ENCODE peak calls at places on chromosome 19, in seven cellular contexts. I is transverse colon, Z is SJSA1, Q is upper lobe of right lung, G is brain microvascular endothelial cell, K is body of pancreas, T is colonic mucosa. P is an unnamed sample.

GRCh38 chr19:36203293-36203692 is 11.2 kb downstream of the ZNF565 start:
- DNase-seq in I (no peak), Z (no peak), Q (no peak), G (no peak), K (no peak), T (no peak), P (no peak)

GRCh38 chr19:7788933-7789323 is 25.9 kb downstream of the CLEC4M start:
- DNase-seq in I (no peak), Z (no peak), Q (no peak), G (no peak), K (no peak), T (no peak), P (no peak)

GRCh38 chr19:50812474-50812873 is 11.1 kb downstream of the KLK1 start:
- DNase-seq in I (no peak), Z (no peak), Q (no peak), G (no peak), K (no peak), T (no peak), P (no peak)

GRCh38 chr19:46210634-46211033 is 18.9 kb upstream of the IGFL1 start:
- DNase-seq in I (no peak), Z (no peak), Q (no peak), G (no peak), K (no peak), T (no peak), P (no peak)

GRCh38 chr19:28500982-28501633 is 711.8 kb downstream of the UQCRFS1 start:
- DNase-seq in I (no peak), Z (no peak), Q (no peak), G (no peak), K (no peak), T (no peak), P (no peak)

GRCh38 chr19:1219786-1220451 is 14.3 kb downstream of the STK11 start:
- DNase-seq in I (no peak), Z (no peak), Q (no peak), G (no peak), K (no peak), T (no peak), P (no peak)

GRCh38 chr19:35272954-35273649 is 4.3 kb downstream of the USF2 start:
- DNase-seq in I (no peak), Z (no peak), Q (no peak), G (no peak), K (no peak), T (no peak), P (no peak)

GRCh38 chr19:40163541-40164129 is 27.6 kb upstream of the MAP3K10 start:
- DNase-seq in I (no peak), Z (no peak), Q (no peak), G (no peak), K (no peak), T (no peak), P (no peak)

GRCh38 chr19:4700573-4700970 is 23.1 kb downstream of the DPP9 start:
- DNase-seq in I (no peak), Z (no peak), Q (no peak), G (no peak), K (no peak), T (no peak), P (no peak)

GRCh38 chr19:35409191-35409590 is 38.3 kb downstream of the GPR42 start:
- DNase-seq in I (no peak), Z (no peak), Q (no peak), G (no peak), K (no peak), T (no peak), P (no peak)

GRCh38 chr19:1325568-1326294 is 40.1 kb downstream of the EFNA2 start:
- DNase-seq in I (no peak), Z (no peak), Q (no peak), G (no peak), K (peak), T (no peak), P (no peak)

GRCh38 chr19:46821512-46822359 is 28.9 kb downstream of the AP2S1 start:
- DNase-seq in I (peak), Z (no peak), Q (peak), G (no peak), K (no peak), T (peak), P (no peak)

GRCh38 chr19:10870501-10870954 is 825 bp upstream of the CARM1 start:
- DNase-seq in I (no peak), Z (no peak), Q (no peak), G (no peak), K (no peak), T (no peak), P (no peak)

GRCh38 chr19:10871711-10872550 is 578 bp downstream of the CARM1 start:
- DNase-seq in I (peak), Z (no peak), Q (peak), G (no peak), K (peak), T (peak), P (no peak)

GRCh38 chr19:10870955-10871603 is at the start of gene CARM1:
- DNase-seq in I (peak), Z (peak), Q (peak), G (peak), K (peak), T (peak), P (peak)

GRCh38 chr19:10866495-10866894 is 4.9 kb upstream of the CARM1 start:
- DNase-seq in I (no peak), Z (no peak), Q (no peak), G (no peak), K (no peak), T (no peak), P (no peak)

DNA sequence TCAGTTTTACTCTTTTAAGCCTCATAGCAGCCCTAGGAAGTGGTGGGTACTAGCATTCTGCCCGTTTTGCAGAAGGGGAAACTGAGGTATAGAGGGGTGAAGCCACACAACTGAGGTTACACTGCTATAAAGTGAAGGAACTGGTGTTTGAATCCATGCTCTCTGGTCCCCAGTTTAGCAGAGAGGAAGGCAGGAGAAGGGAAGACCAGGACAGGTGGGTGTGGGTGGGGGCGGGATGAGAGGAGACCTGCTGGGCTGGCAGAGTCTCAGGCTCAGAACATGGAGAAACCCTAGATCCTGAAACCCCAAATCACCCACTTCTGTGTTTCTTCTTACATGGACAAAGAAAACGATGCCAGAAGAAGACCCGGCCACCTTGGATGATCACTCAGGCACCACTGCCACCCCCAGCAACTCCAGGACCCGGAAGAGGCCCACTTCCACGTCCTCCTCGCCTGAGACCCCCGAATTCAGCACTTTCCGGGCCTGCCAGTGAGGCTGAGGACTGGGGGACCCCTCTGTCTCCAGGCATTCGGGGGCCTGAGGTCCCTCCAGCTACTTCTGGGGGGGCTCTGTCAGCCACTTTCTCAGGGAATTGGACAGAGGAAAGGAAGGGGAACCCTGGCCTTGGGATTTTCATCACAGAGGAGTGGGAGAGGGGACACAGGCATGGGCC is 2.3 kb upstream of the CARM1 start:
- DNase-seq in I (no peak), Z (no peak), Q (no peak), G (no peak), K (no peak), T (no peak), P (no peak)
- H3K27ac ChIP-seq in I (no peak), Z (no peak), Q (no peak), G (no peak), K (no peak), T (no peak), P (no peak)

DNA sequence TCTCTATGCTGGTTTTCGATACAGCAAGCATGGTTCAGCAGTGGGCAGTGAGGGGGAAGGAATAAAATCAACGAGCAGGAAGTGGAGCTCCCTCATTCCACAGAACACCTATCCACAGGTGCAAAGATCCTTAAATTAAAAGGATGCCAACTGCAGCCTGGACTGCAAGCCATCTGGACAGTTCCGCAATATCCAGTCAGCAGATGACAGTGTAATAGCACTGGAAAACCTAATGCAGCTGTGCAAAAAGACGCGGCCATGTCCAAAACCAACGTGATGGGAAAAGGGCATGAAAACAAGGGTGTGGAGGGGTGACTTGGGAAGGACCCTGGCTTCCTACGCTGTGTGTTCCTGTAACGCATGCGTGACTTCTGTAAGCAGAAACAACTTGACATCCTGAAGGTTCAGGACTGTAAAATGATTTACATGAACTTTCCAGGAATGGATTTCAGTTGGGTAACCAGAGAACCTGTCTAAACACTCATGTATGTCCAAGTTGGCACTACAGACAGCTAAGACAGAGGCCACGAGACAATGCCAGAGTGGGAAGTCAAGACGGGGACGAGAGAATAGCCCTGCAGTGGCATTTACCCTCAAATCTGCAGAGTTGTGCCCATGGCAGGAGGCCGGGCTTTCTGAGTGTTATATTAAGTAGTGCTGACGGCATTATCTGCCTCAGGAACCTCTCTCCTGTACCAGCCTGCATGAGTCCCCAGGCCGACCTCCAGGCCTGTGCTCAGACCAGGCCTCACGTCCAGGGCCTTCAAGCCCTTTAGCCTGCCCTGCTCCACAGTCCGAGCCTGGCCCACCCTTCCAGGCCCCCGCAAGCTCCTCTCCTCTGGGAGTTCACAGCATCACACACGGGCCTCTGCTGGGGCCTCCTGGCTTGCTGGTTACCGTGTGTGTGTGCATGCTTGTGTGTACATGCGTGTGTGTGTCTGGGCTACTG is 26.5 kb downstream of the CAPS start:
- DNase-seq in I (no peak), Z (no peak), Q (no peak), G (no peak), K (no peak), T (no peak), P (no peak)
- H3K4me3 ChIP-seq in I (no peak), Z (no peak), Q (no peak), G (no peak), K (no peak), T (no peak), P (no peak)

GRCh38 chr19:2524840-2525723 is 49.2 kb downstream of the GADD45B start:
- DNase-seq in I (no peak), Z (peak), Q (no peak), G (peak), K (no peak), T (no peak), P (no peak)
- H3K27ac ChIP-seq in I (no peak), Z (peak), Q (no peak), G (peak), K (no peak), T (no peak), P (peak)

GRCh38 chr19:32337176-32337808 is 8.1 kb upstream of the ZNF507 start:
- DNase-seq in I (no peak), Z (no peak), Q (no peak), G (no peak), K (no peak), T (no peak), P (no peak)

GRCh38 chr19:32333227-32333626 is 12.2 kb upstream of the ZNF507 start:
- DNase-seq in I (no peak), Z (no peak), Q (no peak), G (no peak), K (no peak), T (no peak), P (no peak)

GRCh38 chr19:32339988-32340874 is 5.2 kb upstream of the ZNF507 start:
- DNase-seq in I (peak), Z (peak), Q (peak), G (peak), K (peak), T (peak), P (no peak)

DNA sequence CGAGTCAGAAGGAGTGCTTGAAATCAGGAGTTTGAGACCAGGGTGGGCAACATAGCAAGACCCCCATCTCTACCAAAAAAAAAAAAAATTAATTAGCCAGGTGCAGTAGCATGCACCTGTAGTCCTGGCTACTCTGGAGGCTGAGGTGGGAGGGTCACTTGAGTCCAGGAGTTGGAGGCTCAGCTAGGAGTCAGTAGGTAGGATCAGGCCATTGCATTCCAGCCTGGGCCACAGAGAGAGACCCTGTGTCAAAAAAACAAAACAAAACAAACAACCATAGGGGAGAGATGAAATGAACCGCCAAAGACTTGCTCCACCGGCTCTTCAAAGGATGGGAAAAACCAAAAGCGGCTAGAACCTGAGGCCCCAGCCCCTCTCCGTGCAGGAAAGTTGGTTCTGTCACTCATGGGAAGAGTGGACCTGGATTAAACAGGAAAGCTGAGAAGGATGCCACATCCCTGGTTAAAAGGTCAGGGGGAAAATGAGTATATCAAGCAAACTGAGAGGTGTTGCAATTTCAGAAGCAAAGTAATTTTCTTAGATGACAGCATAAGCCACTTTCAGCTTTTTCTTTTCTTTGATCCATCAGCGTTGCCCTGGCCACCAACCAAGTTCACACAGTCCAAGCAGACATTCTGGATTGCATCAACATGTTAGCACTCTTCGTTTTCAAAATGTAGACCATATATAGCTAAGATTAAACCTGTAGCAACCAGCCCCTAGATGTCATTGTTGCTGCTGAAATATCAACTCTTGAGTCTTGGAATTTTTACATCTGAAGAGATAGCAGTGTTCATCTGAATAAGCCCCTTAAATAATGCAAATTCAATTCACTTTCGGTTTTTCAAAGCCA is 8.9 kb upstream of the ZNF507 start:
- DNase-seq in I (no peak), Z (no peak), Q (no peak), G (peak), K (no peak), T (no peak), P (no peak)
- H3K4me3 ChIP-seq in I (no peak), Z (no peak), Q (peak), G (no peak), K (no peak), T (no peak), P (peak)

DNA sequence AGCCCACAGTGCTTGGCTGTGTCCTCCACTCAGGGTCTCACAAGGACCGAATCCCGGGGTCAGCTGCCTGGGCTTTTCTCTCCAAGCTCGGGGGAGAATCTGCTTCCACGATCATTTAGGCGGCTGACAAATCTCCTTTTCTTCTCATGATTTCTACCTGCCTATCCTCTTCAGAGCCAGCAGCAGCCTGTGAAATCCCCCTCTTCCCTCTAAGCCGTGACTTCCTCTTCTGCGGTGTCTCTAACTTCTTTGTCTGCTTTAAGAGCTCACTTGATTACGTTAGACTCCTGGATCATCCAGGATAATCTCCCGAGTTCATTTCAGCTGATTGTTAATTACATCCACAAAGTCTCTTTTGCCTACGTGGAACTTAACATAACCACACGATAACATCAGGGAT is 22.5 kb upstream of the ZNF845 start:
- DNase-seq in I (no peak), Z (no peak), Q (no peak), G (no peak), K (no peak), T (no peak), P (no peak)
- H3K27ac ChIP-seq in I (no peak), Z (no peak), Q (no peak), G (no peak), K (no peak), T (no peak), P (no peak)

GRCh38 chr19:41928754-41929535 is 696 bp upstream of the ERFL start:
- DNase-seq in I (peak), Z (no peak), Q (no peak), G (no peak), K (peak), T (peak), P (no peak)
- H3K4me3 ChIP-seq in I (peak), Z (no peak), Q (peak), G (peak), K (peak), T (peak), P (peak)

GRCh38 chr19:41376998-41377365 is 649 bp downstream of the TMEM91 start:
- DNase-seq in I (no peak), Z (no peak), Q (peak), G (no peak), K (peak), T (no peak), P (no peak)

GRCh38 chr19:41373993-41374392 is 2.3 kb upstream of the TMEM91 start:
- DNase-seq in I (peak), Z (peak), Q (peak), G (peak), K (peak), T (peak), P (peak)

GRCh38 chr19:41376241-41376997 is at the start of gene TMEM91:
- DNase-seq in I (peak), Z (no peak), Q (peak), G (peak), K (peak), T (peak), P (no peak)

DNA sequence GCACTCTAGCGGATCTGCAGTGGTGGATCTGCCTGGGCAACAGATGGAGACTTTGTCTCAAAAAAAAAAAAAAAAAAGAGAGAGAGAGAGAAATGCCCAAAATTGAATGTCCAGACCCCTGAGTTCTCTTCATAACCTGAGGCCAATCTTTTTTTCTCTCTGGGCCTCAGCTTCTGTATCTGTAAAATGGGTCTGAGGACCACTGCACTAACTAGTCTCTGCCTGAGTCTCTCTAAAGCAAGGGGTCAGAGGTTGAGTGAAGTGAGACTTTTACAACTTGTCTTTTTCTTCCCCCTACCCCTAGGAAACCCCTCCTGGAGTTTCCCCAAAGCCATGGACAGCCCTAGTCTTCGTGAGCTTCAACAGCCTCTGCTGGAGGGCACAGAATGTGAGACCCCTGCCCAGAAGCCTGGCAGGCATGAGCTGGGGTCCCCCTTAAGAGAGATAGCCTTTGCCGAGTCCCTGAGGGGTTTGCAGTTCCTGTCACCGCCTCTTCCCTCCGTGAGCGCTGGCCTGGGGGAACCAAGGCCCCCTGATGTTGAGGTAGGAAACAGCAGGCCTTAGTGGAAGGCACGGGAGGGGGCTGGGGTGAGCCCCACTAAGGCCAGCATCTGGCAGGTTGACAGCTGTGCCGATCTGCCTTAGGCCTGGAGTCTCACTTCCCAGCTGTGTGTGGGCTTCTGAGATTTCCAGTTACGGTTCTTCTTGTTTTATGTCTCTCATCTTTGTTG is 1.8 kb downstream of the TMEM91 start:
- DNase-seq in I (no peak), Z (no peak), Q (no peak), G (no peak), K (no peak), T (no peak), P (no peak)
- H3K27ac ChIP-seq in I (peak), Z (no peak), Q (no peak), G (no peak), K (no peak), T (no peak), P (no peak)

GRCh38 chr19:10624585-10624984 is 768 bp upstream of the SLC44A2 start:
- DNase-seq in I (peak), Z (no peak), Q (no peak), G (no peak), K (no peak), T (peak), P (no peak)
- H3K4me3 ChIP-seq in I (no peak), Z (no peak), Q (peak), G (no peak), K (no peak), T (no peak), P (peak)

DNA sequence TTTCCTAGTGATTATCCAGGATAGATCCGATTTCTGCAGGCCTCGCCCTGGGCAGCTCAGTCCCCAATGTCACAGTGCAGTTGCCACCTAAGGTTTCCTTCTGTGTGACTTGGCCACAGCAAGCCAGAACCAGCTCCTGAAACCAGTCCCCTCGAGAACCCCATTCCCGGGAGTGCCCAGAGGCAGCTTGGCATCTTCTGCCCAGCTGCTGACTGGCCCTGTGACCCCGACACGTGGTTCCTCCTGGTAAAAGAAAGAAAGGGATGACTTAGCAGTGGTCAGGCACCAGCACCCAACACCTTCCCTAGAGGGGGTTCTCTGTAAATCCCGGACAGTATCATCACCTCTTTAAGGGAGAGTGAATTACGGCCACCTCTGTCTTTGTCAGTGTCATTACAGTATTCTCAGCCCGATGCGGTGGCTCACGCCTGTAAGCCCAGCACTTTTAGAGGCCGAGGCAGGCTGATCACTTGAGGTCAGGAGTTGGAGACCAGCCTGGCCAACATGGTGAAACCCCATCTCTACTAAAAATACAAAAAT is 41.7 kb downstream of the MYO9B start:
- DNase-seq in I (no peak), Z (no peak), Q (no peak), G (no peak), K (no peak), T (no peak), P (no peak)
- H3K27ac ChIP-seq in I (no peak), Z (no peak), Q (no peak), G (no peak), K (no peak), T (no peak), P (peak)

P was measured in coronary artery.